ENCODE peak calls at places on chromosomes 7 and 10, in ten cellular contexts. Q is progenitor cell of endocrine pancreas, Y is lung, F is fibroblast of the aortic adventitia, O is lower lobe of right lung, S is foreskin fibroblast, E is neural crest cell, U is GM20000, R is choroid plexus epithelial cell, J is PC-3. H is an unnamed sample.

GRCh38 chr7:151109094-151110048 is 23.1 kb downstream of the AGAP3 start:
- DNase-seq in E (no peak), Q (no peak), U (no peak), F (peak; percentile 73), O (peak; percentile 56), S (peak; percentile 85), J (no peak), Y (no peak), R (peak; percentile 37), H (no peak)

GRCh38 chr7:149071182-149071635 is 19.3 kb downstream of the ZNF786 start:
- DNase-seq in Q (no peak), E (no peak), Y (no peak), S (no peak), F (no peak), J (no peak), O (no peak), U (no peak), R (no peak), H (no peak)

GRCh38 chr10:105391670-105392331 is 750.7 kb downstream of the SORCS3 start:
- DNase-seq in S (no peak), E (no peak), U (no peak), Y (no peak), O (no peak), J (no peak), F (no peak), R (no peak), Q (no peak), H (no peak)

GRCh38 chr10:70901276-70901878 is 13.0 kb upstream of the PCBD1 start:
- DNase-seq in S (no peak), E (no peak), O (no peak), F (no peak), Q (no peak), J (no peak), Y (no peak), U (no peak), R (no peak), H (no peak)

GRCh38 chr10:76786673-76787072 is 850.9 kb downstream of the KCNMA1 start:
- DNase-seq in Q (no peak), F (no peak), E (no peak), S (peak; percentile 6), Y (no peak), O (no peak), J (peak; percentile 58), R (no peak), U (no peak), H (no peak)

GRCh38 chr7:50665403-50666123 is 100.4 kb upstream of the DDC start:
- DNase-seq in O (no peak), F (peak; percentile 26), J (no peak), S (no peak), R (peak; percentile 48), Y (no peak), E (no peak), U (no peak), Q (no peak), H (no peak)

GRCh38 chr7:150631084-150631824 is 931 bp downstream of the GIMAP6 start:
- DNase-seq in U (no peak), E (no peak), O (peak; percentile 62), Y (no peak), F (no peak), S (no peak), J (no peak), Q (no peak), R (no peak), H (no peak)

GRCh38 chr10:11295492-11295891 is 277.8 kb downstream of the CELF2 start:
- DNase-seq in Y (no peak), F (no peak), E (no peak), J (no peak), S (no peak), U (no peak), R (no peak), Q (no peak), O (no peak), H (no peak)

DNA sequence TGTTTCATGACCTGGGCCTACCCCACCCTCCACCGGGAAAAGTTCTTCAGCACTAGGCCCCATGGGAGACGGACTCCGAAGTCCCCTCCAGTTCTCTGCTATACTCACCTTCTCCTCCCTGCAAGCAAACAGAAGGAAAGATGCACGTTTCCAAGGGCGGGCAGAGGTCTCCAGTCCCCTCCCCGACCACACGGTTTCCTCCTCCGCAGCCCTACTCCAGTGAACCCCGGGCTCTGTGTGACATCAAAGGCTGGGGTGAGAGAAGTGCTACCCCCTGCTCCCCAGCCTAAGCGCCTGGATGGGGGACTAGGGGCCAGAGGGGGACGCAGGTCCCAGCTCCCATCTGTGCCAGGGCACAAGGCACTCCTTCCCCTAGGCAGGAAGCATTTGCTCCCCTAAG is 52.9 kb downstream of the ASB13 start:
- DNase-seq in J (no peak), E (no peak), Q (no peak), F (no peak), S (no peak), U (no peak), O (peak; percentile 29), R (no peak), Y (no peak), H (no peak)
- TF ChIP-seq CTCF in J (no peak), E (no peak), Q (no peak), F (no peak), S (no peak), U (no peak), O (no peak), R (no peak), Y (no peak), H (no peak)

DNA sequence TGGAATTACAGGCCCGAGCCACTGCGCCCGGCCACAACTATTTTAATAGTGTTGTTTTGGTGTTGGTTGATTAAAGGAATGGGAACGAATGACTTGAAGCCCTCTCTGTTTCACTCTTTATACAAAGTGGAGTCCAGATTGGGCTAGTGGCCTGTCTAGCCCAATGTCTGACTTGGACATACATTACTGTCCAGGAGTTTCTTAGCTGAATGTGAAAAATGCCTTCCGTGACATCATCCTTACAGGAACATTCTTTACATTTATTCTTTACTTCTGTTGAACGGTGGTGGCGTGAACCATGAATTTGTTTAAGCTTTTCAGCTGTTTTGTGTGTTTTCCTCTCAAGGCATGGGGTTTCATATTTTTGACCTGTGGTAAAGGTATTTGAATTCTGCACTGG is 67.9 kb downstream of the DAGLB start:
- DNase-seq in S (no peak), O (no peak), F (no peak), R (peak; percentile 32), J (no peak), Y (no peak), E (no peak), Q (no peak), U (no peak), H (no peak)
- TF ChIP-seq CTCF in S (no peak), O (no peak), F (no peak), R (no peak), J (no peak), Y (no peak), E (no peak), Q (no peak), U (no peak), H (no peak)

GRCh38 chr10:121891103-121891502 is 36.7 kb downstream of the ATE1 start:
- DNase-seq in S (no peak), E (no peak), R (no peak), J (no peak), Q (no peak), F (no peak), Y (no peak), U (no peak), O (no peak), H (no peak)

GRCh38 chr10:121886181-121886580 is 41.6 kb downstream of the ATE1 start:
- DNase-seq in O (no peak), R (no peak), E (no peak), Q (no peak), U (no peak), F (no peak), J (no peak), Y (no peak), S (no peak), H (no peak)

GRCh38 chr10:121889212-121889611 is 38.6 kb downstream of the ATE1 start:
- DNase-seq in Q (no peak), E (no peak), F (no peak), S (no peak), O (no peak), U (no peak), Y (no peak), R (no peak), J (no peak), H (no peak)

DNA sequence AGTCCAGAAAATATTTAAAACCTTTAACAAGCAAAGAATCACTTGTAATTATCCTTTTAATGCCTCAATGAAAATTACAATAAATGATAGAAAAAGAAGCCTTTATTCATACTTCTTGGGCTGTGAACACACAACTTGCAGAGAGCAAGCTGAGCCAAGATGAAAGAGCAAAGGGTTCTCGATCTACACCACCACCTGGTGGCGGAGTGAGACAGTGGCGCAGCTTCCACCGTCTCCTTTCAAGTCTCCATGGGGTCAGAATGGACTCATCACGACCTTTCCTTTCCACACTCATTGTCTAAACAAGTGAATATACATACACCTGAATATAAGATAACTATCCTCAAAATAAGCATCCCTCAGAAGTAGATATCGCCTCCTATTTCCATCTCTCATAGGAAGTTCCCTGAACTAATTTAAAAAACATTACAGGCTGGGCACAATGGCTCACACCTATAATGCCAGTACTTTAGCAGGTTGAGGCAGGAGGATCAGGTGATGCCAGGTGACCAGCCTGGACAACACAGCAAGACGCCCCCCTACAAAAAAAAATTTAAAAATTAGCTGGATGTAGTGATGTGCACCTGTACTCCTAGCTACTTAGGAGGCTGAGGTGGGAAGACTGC is 40.7 kb downstream of the ATE1 start:
- DNase-seq in R (peak; percentile 89), J (peak; percentile 68), Q (peak; percentile 53), O (no peak), E (peak; percentile 66), Y (peak; percentile 35), F (peak; percentile 68), S (peak; percentile 80), U (peak; percentile 57), H (no peak)
- TF ChIP-seq CTCF in R (peak; percentile 99), J (peak; percentile 78), Q (peak; percentile 90), O (peak; percentile 44), E (peak; percentile 91), Y (peak; percentile 18), F (peak; percentile 84), S (peak; percentile 89), U (peak; percentile 55), H (peak; percentile 66)

GRCh38 chr7:24756989-24757798 is at the start of gene GSDME:
- DNase-seq in E (peak; percentile 55), Q (peak; percentile 53), Y (no peak), J (peak; percentile 52), R (peak; percentile 50), F (peak; percentile 60), S (peak; percentile 88), O (peak; percentile 57), U (peak; percentile 92), H (no peak)

GRCh38 chr7:24755096-24755495 is 2.2 kb downstream of the GSDME start:
- DNase-seq in J (no peak), E (no peak), Q (no peak), R (no peak), Y (no peak), S (no peak), U (peak; percentile 38), F (no peak), O (no peak), H (no peak)

GRCh38 chr7:24756545-24756988 is 697 bp downstream of the GSDME start:
- DNase-seq in Q (no peak), O (no peak), R (no peak), F (no peak), J (no peak), E (no peak), S (no peak), U (peak; percentile 66), Y (no peak), H (no peak)

GRCh38 chr7:24755541-24756416 is 1.5 kb downstream of the GSDME start:
- DNase-seq in E (no peak), Q (no peak), Y (no peak), U (peak; percentile 84), S (peak; percentile 57), R (peak; percentile 69), O (no peak), F (no peak), J (peak; percentile 79), H (peak; percentile 68)

DNA sequence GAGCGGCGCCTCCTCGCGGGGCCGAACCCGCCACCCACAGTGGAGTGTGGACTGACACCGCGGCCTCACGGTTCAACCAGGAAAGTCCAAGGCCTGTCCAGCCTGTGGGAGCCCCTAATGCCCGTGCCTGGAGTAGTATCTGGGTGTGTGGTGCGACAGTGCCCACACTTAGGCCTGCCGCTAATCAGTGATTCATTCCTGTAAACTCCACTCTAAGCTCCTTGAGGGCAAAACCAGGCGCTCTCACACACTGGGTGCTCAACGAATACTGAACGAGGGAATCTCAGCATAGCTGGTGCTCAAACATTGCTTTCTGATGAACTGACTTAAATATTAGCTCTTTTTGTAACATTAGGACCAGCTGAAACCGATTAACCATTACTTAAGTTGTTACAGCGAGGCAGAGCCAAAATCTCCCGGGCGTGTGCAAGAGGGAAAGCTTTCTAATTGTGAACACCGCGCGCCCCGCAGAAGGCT is 573 bp upstream of the GSDME start:
- DNase-seq in Q (no peak), J (peak; percentile 32), O (no peak), U (peak; percentile 48), S (peak; percentile 77), Y (no peak), R (peak; percentile 38), E (no peak), F (peak; percentile 60), H (no peak)
- TF ChIP-seq CTCF in Q (no peak), J (peak; percentile 11), O (no peak), U (no peak), S (no peak), Y (no peak), R (no peak), E (no peak), F (no peak), H (no peak)

H was measured in CD14-positive monocyte.